ENCODE peak calls at places on chromosomes 4 and X, in four cellular contexts. One of them, this sample, is unnamed.

GRCh38 chr4:112145326-112145819 is at the start of gene FAM241A:
- DNase-seq in H1: peak; percentile 94
- DNase-seq in GM12878: no peak
- DNase-seq in HepG2: peak; percentile 29
- DNase-seq in this sample: peak; percentile 97

GRCh38 chrX:128975716-128976115 is 547.6 kb downstream of the SMARCA1 start:
- DNase-seq in H1: peak; percentile 83
- DNase-seq in GM12878: no peak
- DNase-seq in HepG2: peak; percentile 23
- DNase-seq in this sample: peak; percentile 3

GRCh38 chr4:29082684-29083083 is 1637.5 kb upstream of the PCDH7 start:
- DNase-seq in H1: no peak
- DNase-seq in GM12878: no peak
- DNase-seq in HepG2: no peak
- DNase-seq in this sample: no peak

GRCh38 chrX:72392816-72393800 is 87.4 kb upstream of the CITED1 start:
- DNase-seq in H1: no peak
- DNase-seq in GM12878: no peak
- DNase-seq in HepG2: no peak
- DNase-seq in this sample: no peak

GRCh38 chr4:115688961-115689360 is 575.5 kb upstream of the NDST4 start:
- DNase-seq in H1: no peak
- DNase-seq in GM12878: no peak
- DNase-seq in HepG2: no peak
- DNase-seq in this sample: no peak

GRCh38 chr4:38831653-38832052 is 25.0 kb downstream of the TLR6 start:
- DNase-seq in H1: no peak
- DNase-seq in GM12878: no peak
- DNase-seq in HepG2: no peak
- DNase-seq in this sample: no peak

GRCh38 chr4:55121246-55121645 is 4.1 kb downstream of the KDR start:
- DNase-seq in H1: no peak
- DNase-seq in GM12878: no peak
- DNase-seq in HepG2: no peak
- DNase-seq in this sample: no peak

GRCh38 chr4:99960648-99961047 is 10.6 kb upstream of the H2AZ1 start:
- DNase-seq in H1: no peak
- DNase-seq in GM12878: no peak
- DNase-seq in HepG2: no peak
- DNase-seq in this sample: no peak

GRCh38 chr4:136461533-136461932 is 1070.8 kb downstream of the PCDH18 start:
- DNase-seq in H1: no peak
- DNase-seq in GM12878: no peak
- DNase-seq in HepG2: no peak
- DNase-seq in this sample: no peak

GRCh38 chr4:8644966-8645752 is 52.6 kb downstream of the CPZ start:
- DNase-seq in H1: peak; percentile 43
- DNase-seq in GM12878: no peak
- DNase-seq in HepG2: no peak
- DNase-seq in this sample: no peak

GRCh38 chr4:142112451-142112850 is 476.1 kb downstream of the IL15 start:
- DNase-seq in H1: no peak
- DNase-seq in GM12878: no peak
- DNase-seq in HepG2: no peak
- DNase-seq in this sample: no peak
- TF ChIP-seq BRCA1 in H1: no peak
- TF ChIP-seq BRCA1 in GM12878: no peak
- TF ChIP-seq BRCA1 in HepG2: no peak
- TF ChIP-seq BRCA1 in this sample: no peak

GRCh38 chrX:71236858-71237257 is 13.8 kb downstream of the GJB1 start:
- DNase-seq in H1: no peak
- DNase-seq in GM12878: no peak
- DNase-seq in HepG2: no peak
- DNase-seq in this sample: no peak
- TF ChIP-seq BRCA1 in H1: no peak
- TF ChIP-seq BRCA1 in GM12878: no peak
- TF ChIP-seq BRCA1 in HepG2: no peak
- TF ChIP-seq BRCA1 in this sample: no peak

DNA sequence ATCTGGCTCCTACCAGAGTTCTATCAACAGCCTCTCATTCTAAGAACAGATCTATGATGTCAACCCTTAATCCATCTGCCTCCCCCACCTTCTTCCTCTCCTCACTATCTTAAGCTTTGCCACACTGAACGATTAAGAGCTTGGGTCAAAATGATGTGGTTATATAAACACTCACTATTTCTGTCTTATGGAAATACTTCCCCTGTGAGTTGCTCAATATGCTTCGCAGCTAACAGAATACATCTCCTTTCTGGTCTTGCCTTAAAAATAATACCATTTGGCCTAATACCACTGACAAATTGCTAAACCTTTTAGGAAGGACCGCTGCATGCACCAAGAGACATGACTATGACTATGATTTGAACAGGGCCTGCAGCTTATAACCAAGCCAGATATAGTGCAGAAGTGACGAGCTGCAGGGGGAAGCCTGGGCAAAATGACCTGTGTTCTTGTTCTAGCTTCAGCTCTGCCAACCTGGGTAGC is 130.9 kb downstream of the RNF150 start:
- DNase-seq in H1: no peak
- DNase-seq in GM12878: no peak
- DNase-seq in HepG2: no peak
- DNase-seq in this sample: no peak
- TF ChIP-seq BRCA1 in H1: no peak
- TF ChIP-seq BRCA1 in GM12878: no peak
- TF ChIP-seq BRCA1 in HepG2: no peak
- TF ChIP-seq BRCA1 in this sample: no peak

GRCh38 chr4:71607109-71607508 is 176.8 kb downstream of the GC start:
- DNase-seq in H1: no peak
- DNase-seq in GM12878: no peak
- DNase-seq in HepG2: no peak
- DNase-seq in this sample: no peak

GRCh38 chr4:71609159-71609558 is 174.7 kb downstream of the GC start:
- DNase-seq in H1: no peak
- DNase-seq in GM12878: no peak
- DNase-seq in HepG2: no peak
- DNase-seq in this sample: no peak

GRCh38 chr4:71608674-71609062 is 175.2 kb downstream of the GC start:
- DNase-seq in H1: no peak
- DNase-seq in GM12878: no peak
- DNase-seq in HepG2: no peak
- DNase-seq in this sample: no peak

GRCh38 chr4:71609651-71610050 is 174.2 kb downstream of the GC start:
- DNase-seq in H1: no peak
- DNase-seq in GM12878: no peak
- DNase-seq in HepG2: no peak
- DNase-seq in this sample: no peak

DNA sequence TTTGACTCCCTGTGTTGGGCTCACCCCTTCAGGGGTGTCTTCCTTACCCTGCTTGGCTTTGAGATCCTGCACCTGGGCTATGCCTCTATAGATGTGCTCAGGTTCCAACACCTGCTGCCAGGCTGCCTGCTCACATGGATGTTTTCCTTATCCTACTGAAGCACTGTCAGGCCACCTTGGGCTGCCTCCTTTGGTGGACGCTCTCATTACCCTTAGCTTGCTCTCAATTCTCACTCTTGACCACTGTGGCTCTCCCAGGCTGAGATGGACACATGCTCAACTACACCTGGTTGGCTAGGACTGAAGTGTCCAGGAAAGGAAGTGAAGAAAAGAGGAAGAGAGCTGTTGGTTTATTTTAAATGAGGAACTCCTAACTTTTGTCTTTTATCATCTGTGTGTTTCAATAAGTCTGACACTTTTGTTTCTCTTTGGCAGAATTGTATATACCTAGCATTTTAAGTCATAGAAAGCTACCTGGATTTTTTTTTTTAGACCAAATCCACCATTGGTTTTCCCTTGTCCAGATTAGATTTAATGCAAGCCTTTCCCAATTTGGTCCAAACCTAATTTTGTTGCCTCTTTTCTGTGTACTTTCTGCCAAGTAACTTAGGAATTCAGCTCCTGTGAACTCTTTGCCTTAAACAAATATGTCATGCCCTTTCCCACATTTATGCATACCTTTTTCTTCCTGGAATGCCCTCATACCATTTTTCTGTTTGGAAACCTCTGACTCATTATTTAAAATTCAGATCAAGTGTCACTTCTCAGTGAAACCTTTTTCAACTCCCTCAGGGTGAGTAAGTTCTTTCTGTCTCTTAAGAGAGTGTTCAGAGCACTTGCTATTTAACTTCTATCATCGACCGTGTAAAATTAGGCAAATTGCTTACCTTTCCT is 175.9 kb downstream of the GC start:
- DNase-seq in H1: no peak
- DNase-seq in GM12878: no peak
- DNase-seq in HepG2: peak; percentile 70
- DNase-seq in this sample: no peak
- TF ChIP-seq BRCA1 in H1: no peak
- TF ChIP-seq BRCA1 in GM12878: no peak
- TF ChIP-seq BRCA1 in HepG2: no peak
- TF ChIP-seq BRCA1 in this sample: no peak

DNA sequence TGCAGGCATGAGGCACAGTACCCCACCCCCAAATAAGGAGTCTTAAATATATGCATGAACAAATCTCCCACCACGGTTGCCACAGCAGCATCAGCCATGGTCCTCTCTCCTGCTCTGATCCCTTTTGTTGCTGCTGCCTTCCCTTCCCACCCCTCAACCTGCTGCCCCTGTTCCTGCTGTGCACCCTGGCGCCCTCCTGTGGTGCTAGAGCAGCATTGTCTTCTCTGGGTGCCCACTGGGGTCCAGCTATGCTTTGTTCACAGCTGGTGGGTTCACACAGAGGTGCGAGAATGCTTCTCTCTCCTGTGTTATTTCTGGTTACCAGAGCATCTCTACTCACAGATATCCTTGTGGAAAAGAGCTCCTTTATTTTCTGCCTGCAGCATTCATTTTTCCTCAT is 116.2 kb downstream of the GATB start:
- DNase-seq in H1: peak; percentile 65
- DNase-seq in GM12878: no peak
- DNase-seq in HepG2: peak; percentile 44
- DNase-seq in this sample: peak; percentile 28
- TF ChIP-seq BRCA1 in H1: no peak
- TF ChIP-seq BRCA1 in GM12878: no peak
- TF ChIP-seq BRCA1 in HepG2: no peak
- TF ChIP-seq BRCA1 in this sample: no peak

DNA sequence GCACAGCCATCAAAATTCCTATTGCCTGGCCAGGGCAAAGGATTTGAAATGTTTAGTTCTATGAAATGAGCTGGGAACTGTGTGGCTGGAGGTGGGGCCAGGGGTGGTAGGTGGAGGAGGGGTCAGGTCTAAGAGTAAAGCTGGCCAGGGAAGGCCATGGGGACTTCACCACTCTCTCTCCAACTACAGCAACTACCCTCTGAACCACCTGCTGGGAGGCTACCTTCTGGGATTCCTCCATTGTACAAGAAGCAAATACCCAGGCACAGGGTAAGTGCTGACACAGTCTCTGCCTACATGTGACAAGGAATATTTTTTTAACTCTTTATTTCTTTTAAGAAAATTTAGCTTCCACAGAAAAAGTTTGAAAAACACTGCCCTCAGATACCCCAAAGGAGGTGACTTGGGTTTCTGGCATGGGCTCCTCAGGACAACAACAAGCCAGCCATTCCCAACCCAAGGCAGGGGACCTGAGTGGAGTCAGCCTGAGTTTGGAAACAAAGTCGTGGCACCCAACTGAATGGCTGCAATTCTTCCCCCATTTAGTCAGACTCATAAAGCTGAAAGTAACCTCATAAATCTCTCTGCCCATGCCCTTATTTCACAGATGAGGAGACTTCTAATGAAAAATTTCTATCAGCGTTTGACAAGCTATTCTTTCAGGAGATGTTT is 593.8 kb upstream of the DIPK2B start:
- DNase-seq in H1: no peak
- DNase-seq in GM12878: no peak
- DNase-seq in HepG2: no peak
- DNase-seq in this sample: no peak
- TF ChIP-seq BRCA1 in H1: no peak
- TF ChIP-seq BRCA1 in GM12878: no peak
- TF ChIP-seq BRCA1 in HepG2: no peak
- TF ChIP-seq BRCA1 in this sample: no peak

DNA sequence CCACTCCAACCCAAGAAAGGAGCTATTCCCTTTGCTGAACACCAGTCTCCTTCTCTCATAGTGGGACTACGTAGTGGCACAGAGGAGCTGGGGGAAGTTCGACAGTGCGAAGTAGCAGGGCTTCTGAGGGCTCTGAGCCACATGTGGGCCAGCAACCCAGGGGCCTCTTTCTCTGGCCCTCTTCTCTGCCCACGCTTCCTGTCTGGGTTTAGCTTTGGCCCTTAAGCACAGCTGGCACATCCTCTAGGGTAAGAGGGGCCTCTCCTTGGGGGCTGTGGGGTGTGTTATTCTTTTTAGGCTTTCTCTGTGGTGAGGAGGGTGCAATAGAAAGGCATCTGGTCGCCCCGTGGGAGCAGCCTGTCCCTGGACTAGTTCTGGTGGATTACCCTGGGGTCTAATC is 151.7 kb upstream of the RPS6KA3 start:
- DNase-seq in H1: no peak
- DNase-seq in GM12878: no peak
- DNase-seq in HepG2: no peak
- DNase-seq in this sample: no peak
- TF ChIP-seq BRCA1 in H1: no peak
- TF ChIP-seq BRCA1 in GM12878: no peak
- TF ChIP-seq BRCA1 in HepG2: no peak
- TF ChIP-seq BRCA1 in this sample: no peak

DNA sequence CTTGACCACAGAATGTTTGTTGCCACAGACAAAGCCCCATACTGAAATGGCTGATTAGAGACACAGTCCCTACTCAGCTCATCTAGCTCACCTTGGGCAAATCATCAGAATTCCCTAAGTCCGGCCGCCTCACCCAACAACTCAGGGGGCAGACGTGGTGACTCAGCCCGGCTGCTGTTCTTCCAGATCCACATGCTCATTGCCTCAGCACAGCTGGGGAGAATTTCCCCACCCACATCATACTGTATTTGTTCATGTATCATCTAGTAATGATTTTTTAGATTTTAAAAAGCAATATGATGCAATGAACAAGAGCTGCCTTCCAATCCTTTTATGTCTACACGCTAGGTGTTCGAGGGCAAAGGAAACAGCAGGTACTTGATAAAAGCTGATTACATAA is 333.8 kb upstream of the TENM3 start:
- DNase-seq in H1: no peak
- DNase-seq in GM12878: no peak
- DNase-seq in HepG2: no peak
- DNase-seq in this sample: no peak
- TF ChIP-seq BRCA1 in H1: no peak
- TF ChIP-seq BRCA1 in GM12878: no peak
- TF ChIP-seq BRCA1 in HepG2: no peak
- TF ChIP-seq BRCA1 in this sample: no peak

This sample was measured in K562.